ENCODE peak calls at places on chromosomes 11 and 22, in ten cellular contexts. One of them, this sample, is unnamed.

GRCh38 chr11:70952171-70952570 is 300.2 kb downstream of the SHANK2 start:
- DNase-seq in suprapubic skin: no peak
- DNase-seq in astrocyte: no peak
- DNase-seq in germinal center: no peak
- DNase-seq in stromal cell of bone marrow: no peak
- DNase-seq in esophagus squamous epithelium: no peak
- DNase-seq in sciatic nerve: no peak
- DNase-seq in stimulated activated CD8-positive, alpha-beta memory T cell treated with anti-CD3 and anti-CD28 coated beads, Interleukin-4, amount 100 ng/mL, for 48 hours: no peak
- DNase-seq in substantia nigra: no peak
- DNase-seq in G401: no peak
- DNase-seq in this sample: no peak

GRCh38 chr11:17751558-17751957 is 17.0 kb downstream of the KCNC1 start:
- DNase-seq in suprapubic skin: no peak
- DNase-seq in astrocyte: no peak
- DNase-seq in germinal center: no peak
- DNase-seq in stromal cell of bone marrow: no peak
- DNase-seq in esophagus squamous epithelium: no peak
- DNase-seq in sciatic nerve: no peak
- DNase-seq in stimulated activated CD8-positive, alpha-beta memory T cell treated with anti-CD3 and anti-CD28 coated beads, Interleukin-4, amount 100 ng/mL, for 48 hours: no peak
- DNase-seq in substantia nigra: no peak
- DNase-seq in G401: no peak
- DNase-seq in this sample: no peak

GRCh38 chr11:11491589-11491988 is 130.2 kb downstream of the GALNT18 start:
- DNase-seq in suprapubic skin: no peak
- DNase-seq in astrocyte: no peak
- DNase-seq in germinal center: no peak
- DNase-seq in stromal cell of bone marrow: no peak
- DNase-seq in esophagus squamous epithelium: no peak
- DNase-seq in sciatic nerve: no peak
- DNase-seq in stimulated activated CD8-positive, alpha-beta memory T cell treated with anti-CD3 and anti-CD28 coated beads, Interleukin-4, amount 100 ng/mL, for 48 hours: no peak
- DNase-seq in substantia nigra: no peak
- DNase-seq in G401: no peak
- DNase-seq in this sample: no peak

GRCh38 chr11:8025123-8025522 is 38.0 kb downstream of the EIF3F start:
- DNase-seq in suprapubic skin: no peak
- DNase-seq in astrocyte: peak
- DNase-seq in germinal center: no peak
- DNase-seq in stromal cell of bone marrow: no peak
- DNase-seq in esophagus squamous epithelium: no peak
- DNase-seq in sciatic nerve: no peak
- DNase-seq in stimulated activated CD8-positive, alpha-beta memory T cell treated with anti-CD3 and anti-CD28 coated beads, Interleukin-4, amount 100 ng/mL, for 48 hours: no peak
- DNase-seq in substantia nigra: no peak
- DNase-seq in G401: no peak
- DNase-seq in this sample: no peak

GRCh38 chr11:76210920-76211851 is 4.9 kb upstream of the WNT11 start:
- DNase-seq in suprapubic skin: no peak
- DNase-seq in astrocyte: no peak
- DNase-seq in germinal center: no peak
- DNase-seq in stromal cell of bone marrow: no peak
- DNase-seq in esophagus squamous epithelium: no peak
- DNase-seq in sciatic nerve: no peak
- DNase-seq in stimulated activated CD8-positive, alpha-beta memory T cell treated with anti-CD3 and anti-CD28 coated beads, Interleukin-4, amount 100 ng/mL, for 48 hours: no peak
- DNase-seq in substantia nigra: no peak
- DNase-seq in G401: no peak
- DNase-seq in this sample: no peak

GRCh38 chr11:126082251-126083109 is 19.8 kb upstream of the CDON start:
- DNase-seq in suprapubic skin: no peak
- DNase-seq in astrocyte: no peak
- DNase-seq in germinal center: no peak
- DNase-seq in stromal cell of bone marrow: no peak
- DNase-seq in esophagus squamous epithelium: no peak
- DNase-seq in sciatic nerve: no peak
- DNase-seq in stimulated activated CD8-positive, alpha-beta memory T cell treated with anti-CD3 and anti-CD28 coated beads, Interleukin-4, amount 100 ng/mL, for 48 hours: no peak
- DNase-seq in substantia nigra: no peak
- DNase-seq in G401: peak
- DNase-seq in this sample: no peak

GRCh38 chr22:43553451-43554258 is 141.8 kb downstream of the MPPED1 start:
- DNase-seq in suprapubic skin: no peak
- DNase-seq in astrocyte: no peak
- DNase-seq in germinal center: no peak
- DNase-seq in stromal cell of bone marrow: no peak
- DNase-seq in esophagus squamous epithelium: no peak
- DNase-seq in sciatic nerve: peak
- DNase-seq in stimulated activated CD8-positive, alpha-beta memory T cell treated with anti-CD3 and anti-CD28 coated beads, Interleukin-4, amount 100 ng/mL, for 48 hours: no peak
- DNase-seq in substantia nigra: no peak
- DNase-seq in G401: no peak
- DNase-seq in this sample: no peak

GRCh38 chr11:126139541-126140091 is 71.8 kb downstream of the RPUSD4 start:
- DNase-seq in suprapubic skin: no peak
- DNase-seq in astrocyte: peak
- DNase-seq in germinal center: no peak
- DNase-seq in stromal cell of bone marrow: no peak
- DNase-seq in esophagus squamous epithelium: no peak
- DNase-seq in sciatic nerve: no peak
- DNase-seq in stimulated activated CD8-positive, alpha-beta memory T cell treated with anti-CD3 and anti-CD28 coated beads, Interleukin-4, amount 100 ng/mL, for 48 hours: no peak
- DNase-seq in substantia nigra: no peak
- DNase-seq in G401: peak
- DNase-seq in this sample: no peak

GRCh38 chr22:32413715-32414114 is 1.7 kb upstream of the RTCB start:
- DNase-seq in suprapubic skin: no peak
- DNase-seq in astrocyte: peak
- DNase-seq in germinal center: peak
- DNase-seq in stromal cell of bone marrow: no peak
- DNase-seq in esophagus squamous epithelium: no peak
- DNase-seq in sciatic nerve: no peak
- DNase-seq in stimulated activated CD8-positive, alpha-beta memory T cell treated with anti-CD3 and anti-CD28 coated beads, Interleukin-4, amount 100 ng/mL, for 48 hours: no peak
- DNase-seq in substantia nigra: no peak
- DNase-seq in G401: peak
- DNase-seq in this sample: no peak

GRCh38 chr11:66851698-66852465 is 5.0 kb upstream of the LRFN4 start:
- DNase-seq in suprapubic skin: no peak
- DNase-seq in astrocyte: no peak
- DNase-seq in germinal center: peak
- DNase-seq in stromal cell of bone marrow: no peak
- DNase-seq in esophagus squamous epithelium: no peak
- DNase-seq in sciatic nerve: peak
- DNase-seq in stimulated activated CD8-positive, alpha-beta memory T cell treated with anti-CD3 and anti-CD28 coated beads, Interleukin-4, amount 100 ng/mL, for 48 hours: no peak
- DNase-seq in substantia nigra: no peak
- DNase-seq in G401: no peak
- DNase-seq in this sample: no peak

GRCh38 chr22:49359061-49359460 is 468.6 kb downstream of the BRD1 start:
- DNase-seq in suprapubic skin: no peak
- DNase-seq in astrocyte: no peak
- DNase-seq in germinal center: no peak
- DNase-seq in stromal cell of bone marrow: no peak
- DNase-seq in esophagus squamous epithelium: no peak
- DNase-seq in sciatic nerve: peak
- DNase-seq in stimulated activated CD8-positive, alpha-beta memory T cell treated with anti-CD3 and anti-CD28 coated beads, Interleukin-4, amount 100 ng/mL, for 48 hours: no peak
- DNase-seq in substantia nigra: no peak
- DNase-seq in G401: no peak
- DNase-seq in this sample: no peak

GRCh38 chr11:35216962-35217667 is 78.1 kb downstream of the CD44 start:
- DNase-seq in suprapubic skin: no peak
- DNase-seq in astrocyte: no peak
- DNase-seq in germinal center: no peak
- DNase-seq in stromal cell of bone marrow: no peak
- DNase-seq in esophagus squamous epithelium: no peak
- DNase-seq in sciatic nerve: no peak
- DNase-seq in stimulated activated CD8-positive, alpha-beta memory T cell treated with anti-CD3 and anti-CD28 coated beads, Interleukin-4, amount 100 ng/mL, for 48 hours: no peak
- DNase-seq in substantia nigra: no peak
- DNase-seq in G401: no peak
- DNase-seq in this sample: no peak

GRCh38 chr11:8234910-8235309 is 28.8 kb downstream of the LMO1 start:
- DNase-seq in suprapubic skin: no peak
- DNase-seq in astrocyte: no peak
- DNase-seq in germinal center: no peak
- DNase-seq in stromal cell of bone marrow: no peak
- DNase-seq in esophagus squamous epithelium: no peak
- DNase-seq in sciatic nerve: no peak
- DNase-seq in stimulated activated CD8-positive, alpha-beta memory T cell treated with anti-CD3 and anti-CD28 coated beads, Interleukin-4, amount 100 ng/mL, for 48 hours: no peak
- DNase-seq in substantia nigra: no peak
- DNase-seq in G401: no peak
- DNase-seq in this sample: no peak

GRCh38 chr11:124762077-124762623 is at the start of gene ESAM:
- DNase-seq in suprapubic skin: no peak
- DNase-seq in astrocyte: no peak
- DNase-seq in germinal center: peak
- DNase-seq in stromal cell of bone marrow: no peak
- DNase-seq in esophagus squamous epithelium: no peak
- DNase-seq in sciatic nerve: no peak
- DNase-seq in stimulated activated CD8-positive, alpha-beta memory T cell treated with anti-CD3 and anti-CD28 coated beads, Interleukin-4, amount 100 ng/mL, for 48 hours: peak
- DNase-seq in substantia nigra: no peak
- DNase-seq in G401: no peak
- DNase-seq in this sample: peak

GRCh38 chr22:44133901-44134511 is 46.7 kb upstream of the PARVG start:
- DNase-seq in suprapubic skin: peak
- DNase-seq in astrocyte: peak
- DNase-seq in germinal center: no peak
- DNase-seq in stromal cell of bone marrow: peak
- DNase-seq in esophagus squamous epithelium: no peak
- DNase-seq in sciatic nerve: peak
- DNase-seq in stimulated activated CD8-positive, alpha-beta memory T cell treated with anti-CD3 and anti-CD28 coated beads, Interleukin-4, amount 100 ng/mL, for 48 hours: no peak
- DNase-seq in substantia nigra: no peak
- DNase-seq in G401: peak
- DNase-seq in this sample: no peak

GRCh38 chr11:68867067-68867466 is 25.4 kb upstream of the CPT1A start:
- DNase-seq in suprapubic skin: no peak
- DNase-seq in astrocyte: no peak
- DNase-seq in germinal center: no peak
- DNase-seq in stromal cell of bone marrow: no peak
- DNase-seq in esophagus squamous epithelium: no peak
- DNase-seq in sciatic nerve: no peak
- DNase-seq in stimulated activated CD8-positive, alpha-beta memory T cell treated with anti-CD3 and anti-CD28 coated beads, Interleukin-4, amount 100 ng/mL, for 48 hours: no peak
- DNase-seq in substantia nigra: no peak
- DNase-seq in G401: no peak
- DNase-seq in this sample: no peak

GRCh38 chr22:48993655-48994054 is 834.0 kb downstream of the BRD1 start:
- DNase-seq in suprapubic skin: no peak
- DNase-seq in astrocyte: no peak
- DNase-seq in germinal center: no peak
- DNase-seq in stromal cell of bone marrow: no peak
- DNase-seq in esophagus squamous epithelium: no peak
- DNase-seq in sciatic nerve: no peak
- DNase-seq in stimulated activated CD8-positive, alpha-beta memory T cell treated with anti-CD3 and anti-CD28 coated beads, Interleukin-4, amount 100 ng/mL, for 48 hours: no peak
- DNase-seq in substantia nigra: no peak
- DNase-seq in G401: no peak
- DNase-seq in this sample: no peak

GRCh38 chr11:128525411-128526243 is 61.7 kb downstream of the ETS1 start:
- DNase-seq in suprapubic skin: no peak
- DNase-seq in astrocyte: peak
- DNase-seq in germinal center: no peak
- DNase-seq in stromal cell of bone marrow: no peak
- DNase-seq in esophagus squamous epithelium: no peak
- DNase-seq in sciatic nerve: no peak
- DNase-seq in stimulated activated CD8-positive, alpha-beta memory T cell treated with anti-CD3 and anti-CD28 coated beads, Interleukin-4, amount 100 ng/mL, for 48 hours: no peak
- DNase-seq in substantia nigra: no peak
- DNase-seq in G401: no peak
- DNase-seq in this sample: no peak

GRCh38 chr11:66744485-66745355 is 15.7 kb upstream of the SPTBN2 start:
- DNase-seq in suprapubic skin: peak
- DNase-seq in astrocyte: peak
- DNase-seq in germinal center: peak
- DNase-seq in stromal cell of bone marrow: peak
- DNase-seq in esophagus squamous epithelium: no peak
- DNase-seq in sciatic nerve: peak
- DNase-seq in stimulated activated CD8-positive, alpha-beta memory T cell treated with anti-CD3 and anti-CD28 coated beads, Interleukin-4, amount 100 ng/mL, for 48 hours: peak
- DNase-seq in substantia nigra: peak
- DNase-seq in G401: peak
- DNase-seq in this sample: peak

GRCh38 chr11:67261942-67262681 is 4.2 kb upstream of the GRK2 start:
- DNase-seq in suprapubic skin: peak
- DNase-seq in astrocyte: no peak
- DNase-seq in germinal center: no peak
- DNase-seq in stromal cell of bone marrow: no peak
- DNase-seq in esophagus squamous epithelium: no peak
- DNase-seq in sciatic nerve: peak
- DNase-seq in stimulated activated CD8-positive, alpha-beta memory T cell treated with anti-CD3 and anti-CD28 coated beads, Interleukin-4, amount 100 ng/mL, for 48 hours: no peak
- DNase-seq in substantia nigra: no peak
- DNase-seq in G401: peak
- DNase-seq in this sample: no peak

GRCh38 chr11:119100246-119100959 is 1.2 kb downstream of the DPAGT1 start:
- DNase-seq in suprapubic skin: no peak
- DNase-seq in astrocyte: peak
- DNase-seq in germinal center: no peak
- DNase-seq in stromal cell of bone marrow: peak
- DNase-seq in esophagus squamous epithelium: no peak
- DNase-seq in sciatic nerve: no peak
- DNase-seq in stimulated activated CD8-positive, alpha-beta memory T cell treated with anti-CD3 and anti-CD28 coated beads, Interleukin-4, amount 100 ng/mL, for 48 hours: no peak
- DNase-seq in substantia nigra: no peak
- DNase-seq in G401: no peak
- DNase-seq in this sample: peak

GRCh38 chr22:46045459-46046298 is 68.7 kb upstream of the WNT7B start:
- DNase-seq in suprapubic skin: peak
- DNase-seq in astrocyte: no peak
- DNase-seq in germinal center: no peak
- DNase-seq in stromal cell of bone marrow: no peak
- DNase-seq in esophagus squamous epithelium: no peak
- DNase-seq in sciatic nerve: peak
- DNase-seq in stimulated activated CD8-positive, alpha-beta memory T cell treated with anti-CD3 and anti-CD28 coated beads, Interleukin-4, amount 100 ng/mL, for 48 hours: no peak
- DNase-seq in substantia nigra: no peak
- DNase-seq in G401: peak
- DNase-seq in this sample: no peak

GRCh38 chr11:123665321-123665720 is 10.9 kb upstream of the SCN3B start:
- DNase-seq in suprapubic skin: no peak
- DNase-seq in astrocyte: no peak
- DNase-seq in germinal center: no peak
- DNase-seq in stromal cell of bone marrow: no peak
- DNase-seq in esophagus squamous epithelium: no peak
- DNase-seq in sciatic nerve: no peak
- DNase-seq in stimulated activated CD8-positive, alpha-beta memory T cell treated with anti-CD3 and anti-CD28 coated beads, Interleukin-4, amount 100 ng/mL, for 48 hours: no peak
- DNase-seq in substantia nigra: no peak
- DNase-seq in G401: no peak
- DNase-seq in this sample: no peak

GRCh38 chr11:87374206-87374793 is 336.6 kb downstream of the TMEM135 start:
- DNase-seq in suprapubic skin: no peak
- DNase-seq in astrocyte: peak
- DNase-seq in germinal center: no peak
- DNase-seq in stromal cell of bone marrow: no peak
- DNase-seq in esophagus squamous epithelium: no peak
- DNase-seq in sciatic nerve: no peak
- DNase-seq in stimulated activated CD8-positive, alpha-beta memory T cell treated with anti-CD3 and anti-CD28 coated beads, Interleukin-4, amount 100 ng/mL, for 48 hours: no peak
- DNase-seq in substantia nigra: no peak
- DNase-seq in G401: no peak
- DNase-seq in this sample: no peak

GRCh38 chr11:113137735-113138529 is 176.5 kb upstream of the TTC12 start:
- DNase-seq in suprapubic skin: no peak
- DNase-seq in astrocyte: no peak
- DNase-seq in germinal center: no peak
- DNase-seq in stromal cell of bone marrow: no peak
- DNase-seq in esophagus squamous epithelium: no peak
- DNase-seq in sciatic nerve: no peak
- DNase-seq in stimulated activated CD8-positive, alpha-beta memory T cell treated with anti-CD3 and anti-CD28 coated beads, Interleukin-4, amount 100 ng/mL, for 48 hours: no peak
- DNase-seq in substantia nigra: no peak
- DNase-seq in G401: peak
- DNase-seq in this sample: no peak